ENCODE peak calls at places on chromosomes 3 and 15, in eight cellular contexts. I is effector memory CD4-positive, alpha-beta T cell; L is RWPE1; N is activated CD4-positive, alpha-beta T cell treated with anti-CD3 and anti-CD28 coated beads, Interleukin-2, amount 50 U/mL, for 48 hours; W is activated CD4-positive, CD25-positive, alpha-beta regulatory T cell treated with anti-CD3 and anti-CD28 coated beads, Interleukin-2, amount 50 U/mL, for 72 hours; Z is T-cell; K is Kasumi-1; A is pulmonary artery endothelial cell. V is an unnamed sample.

GRCh38 chr3:170749185-170749584 is 120.8 kb downstream of the RPL22L1 start:
- DNase-seq in Z (no peak), W (no peak), K (no peak), I (no peak), A (no peak), L (no peak), N (no peak), V (no peak)

GRCh38 chr3:27596920-27597319 is 112.7 kb upstream of the SLC4A7 start:
- DNase-seq in I (no peak), N (no peak), W (no peak), Z (no peak), A (no peak), L (no peak), K (no peak), V (no peak)

GRCh38 chr3:193836918-193837317 is 243.9 kb downstream of the OPA1 start:
- DNase-seq in Z (no peak), K (no peak), N (no peak), A (no peak), W (no peak), I (no peak), L (no peak), V (no peak)

GRCh38 chr3:187012609-187013051 is 82.3 kb downstream of the ST6GAL1 start:
- DNase-seq in K (no peak), A (peak; percentile 69), W (peak; percentile 42), Z (peak; percentile 45), L (no peak), N (peak; percentile 47), I (no peak), V (no peak)

GRCh38 chr3:129611812-129612349 is 5.4 kb upstream of the PLXND1 start:
- DNase-seq in A (no peak), W (no peak), K (no peak), N (no peak), Z (no peak), L (no peak), I (no peak), V (no peak)

GRCh38 chr3:109284071-109284470 is 32.2 kb downstream of the DPPA2 start:
- DNase-seq in W (no peak), K (no peak), L (peak; percentile 7), Z (no peak), A (no peak), I (no peak), N (no peak), V (no peak)

GRCh38 chr3:52813810-52814209 is 16.7 kb downstream of the ITIH4 start:
- DNase-seq in Z (no peak), L (no peak), W (no peak), A (no peak), K (no peak), I (no peak), N (no peak), V (no peak)

GRCh38 chr3:43001094-43001553 is 22.0 kb downstream of the GASK1A start:
- DNase-seq in A (no peak), W (no peak), I (no peak), K (no peak), N (no peak), L (no peak), Z (no peak), V (peak; percentile 90)

GRCh38 chr15:95557226-95558046 is 773.1 kb upstream of the NR2F2 start:
- DNase-seq in I (no peak), Z (no peak), K (no peak), L (peak; percentile 90), N (peak; percentile 11), W (no peak), A (peak; percentile 83), V (peak; percentile 87)

GRCh38 chr15:84886984-84887299 is 2.5 kb downstream of the SLC28A1 start:
- DNase-seq in K (no peak), Z (no peak), W (no peak), I (no peak), A (no peak), L (no peak), N (no peak), V (no peak)

GRCh38 chr15:89179966-89180875 is 41.2 kb downstream of the RLBP1 start:
- DNase-seq in N (peak; percentile 79), A (no peak), Z (no peak), L (no peak), W (no peak), K (no peak), I (no peak), V (no peak)

GRCh38 chr3:32177702-32178198 is 60.7 kb upstream of the CMTM8 start:
- DNase-seq in A (peak; percentile 72), K (peak; percentile 58), L (peak; percentile 49), I (no peak), Z (no peak), W (peak; percentile 38), N (peak; percentile 71), V (peak; percentile 69)

GRCh38 chr15:68550498-68551295 is 28.1 kb upstream of the CORO2B start:
- DNase-seq in W (peak; percentile 78), Z (peak; percentile 66), I (peak; percentile 28), N (peak; percentile 86), L (peak; percentile 68), A (no peak), K (peak; percentile 15), V (no peak)

GRCh38 chr3:127443581-127444375 is 146.8 kb downstream of the TPRA1 start:
- DNase-seq in L (no peak), K (no peak), W (peak; percentile 16), N (no peak), Z (no peak), I (no peak), A (no peak), V (no peak)

GRCh38 chr3:78718707-78719106 is 1049.1 kb downstream of the ROBO1 start:
- DNase-seq in N (no peak), L (no peak), Z (no peak), K (no peak), I (no peak), W (no peak), A (no peak), V (no peak)

GRCh38 chr15:40066531-40066930 is 27.6 kb upstream of the SRP14 start:
- DNase-seq in A (no peak), L (peak; percentile 33), W (no peak), N (no peak), Z (no peak), I (no peak), K (no peak), V (no peak)

GRCh38 chr3:11498646-11499045 is 145.1 kb downstream of the VGLL4 start:
- DNase-seq in Z (no peak), I (no peak), W (no peak), L (no peak), A (no peak), K (peak; percentile 28), N (no peak), V (peak; percentile 45)

GRCh38 chr3:196186661-196187573 is 24.3 kb downstream of the ZDHHC19 start:
- DNase-seq in W (no peak), N (peak; percentile 50), I (no peak), A (no peak), L (no peak), Z (no peak), K (no peak), V (no peak)

GRCh38 chr3:45064512-45065372 is 38.6 kb downstream of the CLEC3B start:
- DNase-seq in A (peak; percentile 57), I (no peak), Z (no peak), W (peak; percentile 34), L (no peak), N (peak; percentile 77), K (peak; percentile 27), V (peak; percentile 41)

GRCh38 chr3:33954956-33955355 is 156.5 kb downstream of the PDCD6IP start:
- DNase-seq in N (no peak), W (no peak), K (peak; percentile 19), Z (no peak), A (no peak), I (no peak), L (no peak), V (no peak)

GRCh38 chr3:122255757-122256439 is 69.2 kb upstream of the CSTA start:
- DNase-seq in L (no peak), A (no peak), N (no peak), I (no peak), W (no peak), K (no peak), Z (no peak), V (no peak)

GRCh38 chr15:66730168-66731014 is 28.4 kb downstream of the SMAD6 start:
- DNase-seq in I (no peak), Z (no peak), A (no peak), W (no peak), L (no peak), N (no peak), K (no peak), V (no peak)

GRCh38 chr3:11574981-11575669 is 68.6 kb downstream of the VGLL4 start:
- DNase-seq in A (no peak), L (no peak), Z (no peak), K (no peak), I (no peak), W (no peak), N (no peak), V (no peak)

GRCh38 chr3:39443530-39443929 is 23.9 kb upstream of the MOBP start:
- DNase-seq in L (no peak), Z (no peak), K (no peak), W (no peak), A (no peak), N (no peak), I (no peak), V (no peak)

GRCh38 chr3:124837730-124838186 is 49.4 kb downstream of the ITGB5 start:
- DNase-seq in Z (no peak), W (no peak), A (peak; percentile 57), N (no peak), L (peak; percentile 67), I (no peak), K (no peak), V (no peak)

GRCh38 chr15:67227431-67227830 is 27.0 kb downstream of the AAGAB start:
- DNase-seq in K (no peak), I (no peak), Z (no peak), L (no peak), W (no peak), N (no peak), A (no peak), V (no peak)

GRCh38 chr3:99172736-99173657 is 271.5 kb upstream of the DCBLD2 start:
- DNase-seq in N (peak; percentile 43), W (no peak), A (peak; percentile 56), L (peak; percentile 34), K (peak; percentile 77), Z (no peak), I (no peak), V (peak; percentile 41)

GRCh38 chr3:39260957-39261356 is 18.9 kb downstream of the CX3CR1 start:
- DNase-seq in A (peak; percentile 57), L (peak; percentile 90), W (no peak), Z (no peak), I (peak; percentile 55), N (peak; percentile 58), K (peak; percentile 98), V (peak; percentile 67)

GRCh38 chr15:37016287-37016686 is 84.1 kb downstream of the MEIS2 start:
- DNase-seq in L (no peak), K (no peak), N (no peak), W (no peak), I (no peak), Z (no peak), A (no peak), V (peak; percentile 75)

GRCh38 chr15:76467136-76467535 is 130.6 kb downstream of the ISL2 start:
- DNase-seq in L (no peak), Z (no peak), A (no peak), N (no peak), K (no peak), I (no peak), W (no peak), V (no peak)

GRCh38 chr3:53703630-53704362 is 142.4 kb downstream of the CHDH start:
- DNase-seq in L (no peak), K (no peak), Z (no peak), A (no peak), N (no peak), I (no peak), W (no peak), V (no peak)

GRCh38 chr3:160448845-160449659 is 534 bp downstream of the TRIM59 start:
- DNase-seq in A (peak; percentile 17), W (no peak), N (no peak), L (no peak), K (peak; percentile 67), I (no peak), Z (no peak), V (no peak)

GRCh38 chr3:1752205-1752604 is 346.5 kb upstream of the CNTN4 start:
- DNase-seq in W (no peak), I (no peak), A (no peak), Z (no peak), L (no peak), N (no peak), K (no peak), V (no peak)

GRCh38 chr15:88636039-88636438 is 2.8 kb upstream of the ISG20 start:
- DNase-seq in W (peak; percentile 53), N (peak; percentile 62), A (no peak), K (no peak), I (peak; percentile 75), L (peak; percentile 74), Z (peak; percentile 71), V (no peak)

V was measured in skeletal muscle cell.